ENCODE peak calls at places on chromosomes 6 and 20, in eight cellular contexts. One of them, this sample, is unnamed.

GRCh38 chr6:121436966-121437756 is 1.7 kb downstream of the GJA1 start:
- DNase-seq in GM12865: no peak
- DNase-seq in HepG2: no peak
- DNase-seq in AG04449: no peak
- DNase-seq in progenitor cell of endocrine pancreas: peak
- DNase-seq in astrocyte of the cerebellum: no peak
- DNase-seq in Calu3: peak
- DNase-seq in HCT116: no peak
- DNase-seq in this sample: no peak

GRCh38 chr6:39451831-39452230 is 129.3 kb upstream of the KCNK16 start:
- DNase-seq in progenitor cell of endocrine pancreas: no peak
- DNase-seq in astrocyte of the cerebellum: no peak
- DNase-seq in GM12865: peak
- DNase-seq in Calu3: no peak
- DNase-seq in AG04449: no peak
- DNase-seq in HCT116: peak
- DNase-seq in HepG2: no peak
- DNase-seq in this sample: peak

GRCh38 chr20:3622411-3622810 is 40.8 kb downstream of the GFRA4 start:
- DNase-seq in astrocyte of the cerebellum: no peak
- DNase-seq in Calu3: no peak
- DNase-seq in progenitor cell of endocrine pancreas: no peak
- DNase-seq in GM12865: no peak
- DNase-seq in HepG2: peak
- DNase-seq in HCT116: no peak
- DNase-seq in AG04449: no peak
- DNase-seq in this sample: no peak

GRCh38 chr6:45226081-45226480 is 102.0 kb upstream of the RUNX2 start:
- DNase-seq in progenitor cell of endocrine pancreas: no peak
- DNase-seq in AG04449: no peak
- DNase-seq in HCT116: no peak
- DNase-seq in astrocyte of the cerebellum: no peak
- DNase-seq in HepG2: no peak
- DNase-seq in GM12865: no peak
- DNase-seq in Calu3: no peak
- DNase-seq in this sample: no peak

GRCh38 chr6:8063762-8064637 is at the start of gene BLOC1S5:
- DNase-seq in Calu3: peak
- DNase-seq in AG04449: peak
- DNase-seq in HCT116: peak
- DNase-seq in HepG2: peak
- DNase-seq in GM12865: peak
- DNase-seq in astrocyte of the cerebellum: peak
- DNase-seq in progenitor cell of endocrine pancreas: peak
- DNase-seq in this sample: peak

GRCh38 chr20:63274381-63275228 is 2.0 kb downstream of the ARFGAP1 start:
- DNase-seq in HepG2: no peak
- DNase-seq in AG04449: no peak
- DNase-seq in progenitor cell of endocrine pancreas: no peak
- DNase-seq in GM12865: no peak
- DNase-seq in Calu3: no peak
- DNase-seq in HCT116: no peak
- DNase-seq in astrocyte of the cerebellum: no peak
- DNase-seq in this sample: no peak

GRCh38 chr6:32050562-32050961 is 12.3 kb downstream of the CYP21A2 start:
- DNase-seq in HepG2: no peak
- DNase-seq in HCT116: no peak
- DNase-seq in progenitor cell of endocrine pancreas: no peak
- DNase-seq in AG04449: no peak
- DNase-seq in Calu3: no peak
- DNase-seq in astrocyte of the cerebellum: no peak
- DNase-seq in GM12865: no peak
- DNase-seq in this sample: no peak

GRCh38 chr6:138415125-138415524 is 11.1 kb downstream of the HEBP2 start:
- DNase-seq in astrocyte of the cerebellum: no peak
- DNase-seq in HCT116: no peak
- DNase-seq in AG04449: no peak
- DNase-seq in Calu3: no peak
- DNase-seq in progenitor cell of endocrine pancreas: no peak
- DNase-seq in GM12865: no peak
- DNase-seq in HepG2: no peak
- DNase-seq in this sample: no peak

GRCh38 chr20:4443016-4443415 is 278.7 kb upstream of the PRND start:
- DNase-seq in GM12865: no peak
- DNase-seq in progenitor cell of endocrine pancreas: no peak
- DNase-seq in Calu3: no peak
- DNase-seq in AG04449: no peak
- DNase-seq in astrocyte of the cerebellum: no peak
- DNase-seq in HCT116: no peak
- DNase-seq in HepG2: no peak
- DNase-seq in this sample: peak

GRCh38 chr6:73030257-73030656 is 195.0 kb downstream of the KHDC1L start:
- DNase-seq in astrocyte of the cerebellum: no peak
- DNase-seq in AG04449: no peak
- DNase-seq in progenitor cell of endocrine pancreas: no peak
- DNase-seq in GM12865: peak
- DNase-seq in HepG2: no peak
- DNase-seq in HCT116: no peak
- DNase-seq in Calu3: no peak
- DNase-seq in this sample: no peak

GRCh38 chr6:43123691-43124314 is 47.3 kb upstream of the SRF start:
- DNase-seq in GM12865: no peak
- DNase-seq in astrocyte of the cerebellum: no peak
- DNase-seq in AG04449: no peak
- DNase-seq in Calu3: no peak
- DNase-seq in HepG2: no peak
- DNase-seq in progenitor cell of endocrine pancreas: no peak
- DNase-seq in HCT116: no peak
- DNase-seq in this sample: no peak

GRCh38 chr6:134415681-134416080 is 97.8 kb upstream of the SGK1 start:
- DNase-seq in GM12865: no peak
- DNase-seq in astrocyte of the cerebellum: no peak
- DNase-seq in HepG2: no peak
- DNase-seq in AG04449: no peak
- DNase-seq in progenitor cell of endocrine pancreas: no peak
- DNase-seq in HCT116: no peak
- DNase-seq in Calu3: no peak
- DNase-seq in this sample: no peak

GRCh38 chr20:6767536-6768227 is at the start of gene BMP2:
- DNase-seq in GM12865: peak
- DNase-seq in HCT116: no peak
- DNase-seq in progenitor cell of endocrine pancreas: peak
- DNase-seq in astrocyte of the cerebellum: no peak
- DNase-seq in Calu3: peak
- DNase-seq in AG04449: no peak
- DNase-seq in HepG2: no peak
- DNase-seq in this sample: peak

GRCh38 chr6:119218548-119218947 is 131.0 kb downstream of the MAN1A1 start:
- DNase-seq in Calu3: no peak
- DNase-seq in HCT116: no peak
- DNase-seq in progenitor cell of endocrine pancreas: no peak
- DNase-seq in AG04449: no peak
- DNase-seq in HepG2: no peak
- DNase-seq in GM12865: no peak
- DNase-seq in astrocyte of the cerebellum: no peak
- DNase-seq in this sample: no peak

GRCh38 chr6:42257063-42257462 is 39.4 kb upstream of the MRPS10 start:
- DNase-seq in AG04449: no peak
- DNase-seq in astrocyte of the cerebellum: no peak
- DNase-seq in HepG2: no peak
- DNase-seq in GM12865: no peak
- DNase-seq in Calu3: no peak
- DNase-seq in HCT116: no peak
- DNase-seq in progenitor cell of endocrine pancreas: no peak
- DNase-seq in this sample: no peak

GRCh38 chr6:2942916-2943563 is 28.3 kb downstream of the SERPINB6 start:
- DNase-seq in Calu3: no peak
- DNase-seq in GM12865: peak
- DNase-seq in progenitor cell of endocrine pancreas: no peak
- DNase-seq in AG04449: no peak
- DNase-seq in astrocyte of the cerebellum: no peak
- DNase-seq in HCT116: no peak
- DNase-seq in HepG2: no peak
- DNase-seq in this sample: no peak

GRCh38 chr20:49450281-49450707 is 32.2 kb downstream of the KCNB1 start:
- DNase-seq in Calu3: no peak
- DNase-seq in astrocyte of the cerebellum: no peak
- DNase-seq in progenitor cell of endocrine pancreas: no peak
- DNase-seq in HCT116: no peak
- DNase-seq in GM12865: no peak
- DNase-seq in AG04449: no peak
- DNase-seq in HepG2: no peak
- DNase-seq in this sample: no peak

GRCh38 chr20:35461620-35462019 is 6.2 kb downstream of the CEP250 start:
- DNase-seq in HepG2: no peak
- DNase-seq in GM12865: no peak
- DNase-seq in progenitor cell of endocrine pancreas: no peak
- DNase-seq in AG04449: no peak
- DNase-seq in HCT116: no peak
- DNase-seq in astrocyte of the cerebellum: no peak
- DNase-seq in Calu3: no peak
- DNase-seq in this sample: no peak

GRCh38 chr20:51494241-51495110 is 48.0 kb downstream of the NFATC2 start:
- DNase-seq in HCT116: no peak
- DNase-seq in astrocyte of the cerebellum: no peak
- DNase-seq in GM12865: no peak
- DNase-seq in AG04449: no peak
- DNase-seq in progenitor cell of endocrine pancreas: no peak
- DNase-seq in Calu3: no peak
- DNase-seq in HepG2: no peak
- DNase-seq in this sample: no peak

GRCh38 chr6:158879180-158879579 is 60.0 kb upstream of the EZR start:
- DNase-seq in Calu3: no peak
- DNase-seq in astrocyte of the cerebellum: no peak
- DNase-seq in GM12865: peak
- DNase-seq in HCT116: no peak
- DNase-seq in HepG2: no peak
- DNase-seq in progenitor cell of endocrine pancreas: no peak
- DNase-seq in AG04449: no peak
- DNase-seq in this sample: no peak

GRCh38 chr20:21436186-21436585 is 38.9 kb upstream of the NKX2-4 start:
- DNase-seq in AG04449: peak
- DNase-seq in Calu3: no peak
- DNase-seq in HCT116: peak
- DNase-seq in astrocyte of the cerebellum: peak
- DNase-seq in GM12865: no peak
- DNase-seq in HepG2: peak
- DNase-seq in progenitor cell of endocrine pancreas: no peak
- DNase-seq in this sample: peak

GRCh38 chr6:51495016-51495805 is 592.2 kb downstream of the PKHD1 start:
- DNase-seq in Calu3: no peak
- DNase-seq in HCT116: no peak
- DNase-seq in AG04449: no peak
- DNase-seq in progenitor cell of endocrine pancreas: no peak
- DNase-seq in HepG2: no peak
- DNase-seq in GM12865: no peak
- DNase-seq in astrocyte of the cerebellum: no peak
- DNase-seq in this sample: no peak

GRCh38 chr6:9606435-9607134 is 808.3 kb downstream of the TFAP2A start:
- DNase-seq in progenitor cell of endocrine pancreas: no peak
- DNase-seq in Calu3: no peak
- DNase-seq in HCT116: no peak
- DNase-seq in astrocyte of the cerebellum: no peak
- DNase-seq in AG04449: no peak
- DNase-seq in HepG2: no peak
- DNase-seq in GM12865: no peak
- DNase-seq in this sample: no peak

GRCh38 chr6:31794866-31795615 is 511 bp downstream of the VARS1 start:
- DNase-seq in HCT116: no peak
- DNase-seq in GM12865: no peak
- DNase-seq in Calu3: no peak
- DNase-seq in HepG2: no peak
- DNase-seq in AG04449: no peak
- DNase-seq in astrocyte of the cerebellum: no peak
- DNase-seq in progenitor cell of endocrine pancreas: no peak
- DNase-seq in this sample: no peak

GRCh38 chr6:63759605-63760004 is 124.0 kb downstream of the PHF3 start:
- DNase-seq in HepG2: no peak
- DNase-seq in Calu3: no peak
- DNase-seq in AG04449: no peak
- DNase-seq in progenitor cell of endocrine pancreas: no peak
- DNase-seq in GM12865: no peak
- DNase-seq in astrocyte of the cerebellum: no peak
- DNase-seq in HCT116: no peak
- DNase-seq in this sample: no peak

GRCh38 chr6:117404548-117404947 is 21.2 kb downstream of the ROS1 start:
- DNase-seq in AG04449: no peak
- DNase-seq in astrocyte of the cerebellum: no peak
- DNase-seq in Calu3: peak
- DNase-seq in HepG2: no peak
- DNase-seq in HCT116: no peak
- DNase-seq in progenitor cell of endocrine pancreas: no peak
- DNase-seq in GM12865: no peak
- DNase-seq in this sample: peak
- TF ChIP-seq CTCF in AG04449: peak
- TF ChIP-seq CTCF in astrocyte of the cerebellum: peak
- TF ChIP-seq CTCF in Calu3: peak
- TF ChIP-seq CTCF in HepG2: peak
- TF ChIP-seq CTCF in HCT116: peak
- TF ChIP-seq CTCF in progenitor cell of endocrine pancreas: no peak
- TF ChIP-seq CTCF in GM12865: peak
- TF ChIP-seq CTCF in this sample: peak

GRCh38 chr6:116332096-116332495 is 38.7 kb upstream of the DSE start:
- DNase-seq in Calu3: no peak
- DNase-seq in AG04449: no peak
- DNase-seq in HCT116: no peak
- DNase-seq in HepG2: no peak
- DNase-seq in progenitor cell of endocrine pancreas: no peak
- DNase-seq in astrocyte of the cerebellum: no peak
- DNase-seq in GM12865: no peak
- DNase-seq in this sample: no peak

GRCh38 chr6:116330511-116330910 is 40.2 kb upstream of the DSE start:
- DNase-seq in GM12865: no peak
- DNase-seq in HepG2: no peak
- DNase-seq in Calu3: no peak
- DNase-seq in progenitor cell of endocrine pancreas: no peak
- DNase-seq in astrocyte of the cerebellum: no peak
- DNase-seq in AG04449: no peak
- DNase-seq in HCT116: no peak
- DNase-seq in this sample: no peak

GRCh38 chr6:116335612-116336011 is 35.1 kb upstream of the DSE start:
- DNase-seq in GM12865: no peak
- DNase-seq in AG04449: no peak
- DNase-seq in Calu3: no peak
- DNase-seq in progenitor cell of endocrine pancreas: no peak
- DNase-seq in HCT116: no peak
- DNase-seq in astrocyte of the cerebellum: no peak
- DNase-seq in HepG2: no peak
- DNase-seq in this sample: no peak
- TF ChIP-seq CTCF in GM12865: no peak
- TF ChIP-seq CTCF in AG04449: no peak
- TF ChIP-seq CTCF in Calu3: no peak
- TF ChIP-seq CTCF in progenitor cell of endocrine pancreas: no peak
- TF ChIP-seq CTCF in HCT116: no peak
- TF ChIP-seq CTCF in astrocyte of the cerebellum: no peak
- TF ChIP-seq CTCF in HepG2: no peak
- TF ChIP-seq CTCF in this sample: no peak

GRCh38 chr6:129432738-129433137 is 277.2 kb downstream of the ARHGAP18 start:
- DNase-seq in progenitor cell of endocrine pancreas: no peak
- DNase-seq in AG04449: no peak
- DNase-seq in Calu3: no peak
- DNase-seq in astrocyte of the cerebellum: no peak
- DNase-seq in HCT116: peak
- DNase-seq in GM12865: no peak
- DNase-seq in HepG2: peak
- DNase-seq in this sample: peak
- TF ChIP-seq CTCF in progenitor cell of endocrine pancreas: peak
- TF ChIP-seq CTCF in AG04449: no peak
- TF ChIP-seq CTCF in Calu3: peak
- TF ChIP-seq CTCF in astrocyte of the cerebellum: peak
- TF ChIP-seq CTCF in HCT116: peak
- TF ChIP-seq CTCF in GM12865: peak
- TF ChIP-seq CTCF in HepG2: peak
- TF ChIP-seq CTCF in this sample: no peak

GRCh38 chr20:57047281-57048026 is 219.0 kb downstream of the BMP7 start:
- DNase-seq in GM12865: no peak
- DNase-seq in astrocyte of the cerebellum: no peak
- DNase-seq in HepG2: peak
- DNase-seq in progenitor cell of endocrine pancreas: no peak
- DNase-seq in Calu3: peak
- DNase-seq in AG04449: no peak
- DNase-seq in HCT116: no peak
- DNase-seq in this sample: peak
- TF ChIP-seq CTCF in GM12865: no peak
- TF ChIP-seq CTCF in astrocyte of the cerebellum: peak
- TF ChIP-seq CTCF in HepG2: peak
- TF ChIP-seq CTCF in progenitor cell of endocrine pancreas: peak
- TF ChIP-seq CTCF in Calu3: peak
- TF ChIP-seq CTCF in AG04449: peak
- TF ChIP-seq CTCF in HCT116: peak
- TF ChIP-seq CTCF in this sample: no peak